ENCODE peak calls at places on chromosomes 2 and 18, in four cellular contexts. H is epithelial cell of prostate, A is COLO829, C is HT1080. Q is an unnamed sample.

GRCh38 chr2:226114436-226114835 is 685.2 kb downstream of the IRS1 start:
- DNase-seq in H (no peak), A (no peak), C (peak), Q (no peak)

GRCh38 chr2:240216197-240216596 is 75.7 kb upstream of the OTOS start:
- DNase-seq in H (no peak), A (no peak), C (no peak), Q (no peak)

GRCh38 chr2:131029812-131030211 is 63.4 kb downstream of the FAM168B start:
- DNase-seq in H (no peak), A (no peak), C (no peak), Q (no peak)

GRCh38 chr2:220871909-220872308 is 700.2 kb downstream of the EPHA4 start:
- DNase-seq in H (no peak), A (no peak), C (no peak), Q (no peak)

GRCh38 chr2:106107509-106108131 is 86.5 kb downstream of the UXS1 start:
- DNase-seq in H (no peak), A (no peak), C (peak), Q (no peak)

GRCh38 chr2:19819097-19820065 is 82.4 kb downstream of the TTC32 start:
- DNase-seq in H (peak), A (peak), C (peak), Q (no peak)

GRCh38 chr2:200705305-200705985 is 106.3 kb upstream of the BZW1 start:
- DNase-seq in H (no peak), A (peak), C (peak), Q (no peak)

GRCh38 chr18:644395-645004 is 13.0 kb upstream of the TYMS start:
- DNase-seq in H (no peak), A (peak), C (peak), Q (no peak)

GRCh38 chr2:208285853-208286252 is 19.8 kb downstream of the PIKFYVE start:
- DNase-seq in H (no peak), A (no peak), C (no peak), Q (no peak)

GRCh38 chr2:119383410-119384140 is 16.8 kb downstream of the DBI start:
- DNase-seq in H (no peak), A (no peak), C (no peak), Q (no peak)

GRCh38 chr2:96819101-96819875 is 3.2 kb downstream of the CNNM3 start:
- DNase-seq in H (no peak), A (no peak), C (no peak), Q (no peak)

GRCh38 chr2:167134381-167135072 is 246.2 kb downstream of the XIRP2 start:
- DNase-seq in H (peak), A (peak), C (peak), Q (no peak)

GRCh38 chr2:127573771-127574170 is 38.3 kb downstream of the MYO7B start:
- DNase-seq in H (no peak), A (no peak), C (no peak), Q (no peak)

GRCh38 chr18:10353791-10354190 is 100.6 kb upstream of the APCDD1 start:
- DNase-seq in H (peak), A (peak), C (no peak), Q (no peak)

GRCh38 chr18:3623769-3624545 is 174.0 kb downstream of the TGIF1 start:
- DNase-seq in H (peak), A (peak), C (peak), Q (no peak)

GRCh38 chr2:9276074-9276473 is 69.5 kb downstream of the ASAP2 start:
- DNase-seq in H (no peak), A (no peak), C (no peak), Q (no peak)

GRCh38 chr2:237304763-237305514 is 109.0 kb downstream of the COL6A3 start:
- DNase-seq in H (peak), A (peak), C (peak), Q (peak)

Q was measured in NCI-H1048.